ENCODE peak calls at places on chromosome 14, in nine cellular contexts. One of them, this sample, is unnamed.

GRCh38 chr14:54000341-54000811 is 43.8 kb upstream of the BMP4 start:
- DNase-seq in AG04450: no peak
- DNase-seq in uterus: no peak
- DNase-seq in stomach: no peak
- DNase-seq in right atrium auricular region: no peak
- DNase-seq in tibial artery: no peak
- DNase-seq in dorsolateral prefrontal cortex: no peak
- DNase-seq in fibroblast of lung: peak; percentile 82
- DNase-seq in CD8-positive, alpha-beta T cell: no peak
- DNase-seq in this sample: no peak

GRCh38 chr14:71711619-71712018 is 220.6 kb upstream of the RGS6 start:
- DNase-seq in stomach: no peak
- DNase-seq in fibroblast of lung: peak; percentile 99
- DNase-seq in AG04450: no peak
- DNase-seq in CD8-positive, alpha-beta T cell: no peak
- DNase-seq in right atrium auricular region: no peak
- DNase-seq in uterus: no peak
- DNase-seq in dorsolateral prefrontal cortex: no peak
- DNase-seq in tibial artery: no peak
- DNase-seq in this sample: no peak

GRCh38 chr14:74841230-74842207 is 34.4 kb downstream of the PROX2 start:
- DNase-seq in AG04450: no peak
- DNase-seq in stomach: no peak
- DNase-seq in tibial artery: no peak
- DNase-seq in uterus: no peak
- DNase-seq in fibroblast of lung: no peak
- DNase-seq in CD8-positive, alpha-beta T cell: no peak
- DNase-seq in dorsolateral prefrontal cortex: no peak
- DNase-seq in right atrium auricular region: no peak
- DNase-seq in this sample: no peak

GRCh38 chr14:75084513-75084912 is 15.1 kb downstream of the ZC2HC1C start:
- DNase-seq in AG04450: no peak
- DNase-seq in uterus: no peak
- DNase-seq in fibroblast of lung: no peak
- DNase-seq in CD8-positive, alpha-beta T cell: no peak
- DNase-seq in stomach: no peak
- DNase-seq in right atrium auricular region: no peak
- DNase-seq in dorsolateral prefrontal cortex: no peak
- DNase-seq in tibial artery: no peak
- DNase-seq in this sample: no peak

GRCh38 chr14:69260979-69261605 is 1.1 kb downstream of the GALNT16 start:
- DNase-seq in stomach: peak; percentile 37
- DNase-seq in fibroblast of lung: no peak
- DNase-seq in tibial artery: no peak
- DNase-seq in dorsolateral prefrontal cortex: peak; percentile 58
- DNase-seq in AG04450: no peak
- DNase-seq in right atrium auricular region: no peak
- DNase-seq in CD8-positive, alpha-beta T cell: no peak
- DNase-seq in uterus: no peak
- DNase-seq in this sample: no peak

GRCh38 chr14:69404478-69404877 is 6.0 kb downstream of the SLC39A9 start:
- DNase-seq in tibial artery: no peak
- DNase-seq in dorsolateral prefrontal cortex: no peak
- DNase-seq in AG04450: no peak
- DNase-seq in right atrium auricular region: no peak
- DNase-seq in uterus: no peak
- DNase-seq in fibroblast of lung: no peak
- DNase-seq in stomach: no peak
- DNase-seq in CD8-positive, alpha-beta T cell: no peak
- DNase-seq in this sample: no peak

GRCh38 chr14:22333408-22334274 is 255.4 kb downstream of the DAD1 start:
- DNase-seq in AG04450: no peak
- DNase-seq in CD8-positive, alpha-beta T cell: no peak
- DNase-seq in tibial artery: no peak
- DNase-seq in uterus: peak; percentile 18
- DNase-seq in right atrium auricular region: no peak
- DNase-seq in stomach: peak; percentile 30
- DNase-seq in fibroblast of lung: peak; percentile 72
- DNase-seq in dorsolateral prefrontal cortex: peak; percentile 65
- DNase-seq in this sample: no peak

GRCh38 chr14:50666772-50667490 is 1.2 kb downstream of the SAV1 start:
- DNase-seq in uterus: peak; percentile 44
- DNase-seq in right atrium auricular region: peak; percentile 68
- DNase-seq in stomach: peak; percentile 50
- DNase-seq in dorsolateral prefrontal cortex: no peak
- DNase-seq in CD8-positive, alpha-beta T cell: peak; percentile 6
- DNase-seq in AG04450: no peak
- DNase-seq in tibial artery: peak; percentile 42
- DNase-seq in fibroblast of lung: peak; percentile 78
- DNase-seq in this sample: peak; percentile 78

GRCh38 chr14:77311217-77311616 is 9.5 kb downstream of the POMT2 start:
- DNase-seq in AG04450: no peak
- DNase-seq in tibial artery: no peak
- DNase-seq in stomach: no peak
- DNase-seq in fibroblast of lung: no peak
- DNase-seq in right atrium auricular region: no peak
- DNase-seq in dorsolateral prefrontal cortex: no peak
- DNase-seq in CD8-positive, alpha-beta T cell: no peak
- DNase-seq in uterus: no peak
- DNase-seq in this sample: no peak

GRCh38 chr14:68656452-68656851 is 136.4 kb downstream of the ZFP36L1 start:
- DNase-seq in CD8-positive, alpha-beta T cell: no peak
- DNase-seq in uterus: no peak
- DNase-seq in right atrium auricular region: peak; percentile 50
- DNase-seq in dorsolateral prefrontal cortex: no peak
- DNase-seq in fibroblast of lung: no peak
- DNase-seq in tibial artery: no peak
- DNase-seq in stomach: no peak
- DNase-seq in AG04450: no peak
- DNase-seq in this sample: no peak

GRCh38 chr14:62126885-62127478 is 364.8 kb downstream of the SNAPC1 start:
- DNase-seq in dorsolateral prefrontal cortex: no peak
- DNase-seq in AG04450: peak; percentile 32
- DNase-seq in stomach: no peak
- DNase-seq in tibial artery: no peak
- DNase-seq in right atrium auricular region: no peak
- DNase-seq in uterus: no peak
- DNase-seq in CD8-positive, alpha-beta T cell: no peak
- DNase-seq in fibroblast of lung: peak; percentile 41
- DNase-seq in this sample: no peak

GRCh38 chr14:50542941-50543418 is 10.6 kb upstream of the MAP4K5 start:
- DNase-seq in dorsolateral prefrontal cortex: no peak
- DNase-seq in CD8-positive, alpha-beta T cell: peak; percentile 19
- DNase-seq in stomach: peak; percentile 38
- DNase-seq in fibroblast of lung: peak; percentile 51
- DNase-seq in uterus: peak; percentile 26
- DNase-seq in right atrium auricular region: no peak
- DNase-seq in tibial artery: peak; percentile 30
- DNase-seq in AG04450: no peak
- DNase-seq in this sample: no peak

GRCh38 chr14:27958757-27959156 is 807.8 kb upstream of the FOXG1 start:
- DNase-seq in right atrium auricular region: no peak
- DNase-seq in fibroblast of lung: peak; percentile 6
- DNase-seq in uterus: no peak
- DNase-seq in dorsolateral prefrontal cortex: no peak
- DNase-seq in CD8-positive, alpha-beta T cell: no peak
- DNase-seq in stomach: no peak
- DNase-seq in AG04450: no peak
- DNase-seq in tibial artery: no peak
- DNase-seq in this sample: no peak

GRCh38 chr14:101947577-101947903 is 16.8 kb upstream of the DYNC1H1 start:
- DNase-seq in right atrium auricular region: peak; percentile 66
- DNase-seq in tibial artery: peak; percentile 46
- DNase-seq in dorsolateral prefrontal cortex: no peak
- DNase-seq in uterus: no peak
- DNase-seq in fibroblast of lung: no peak
- DNase-seq in stomach: no peak
- DNase-seq in CD8-positive, alpha-beta T cell: no peak
- DNase-seq in AG04450: no peak
- DNase-seq in this sample: no peak

GRCh38 chr14:101950100-101950499 is 14.3 kb upstream of the DYNC1H1 start:
- DNase-seq in uterus: no peak
- DNase-seq in tibial artery: no peak
- DNase-seq in fibroblast of lung: no peak
- DNase-seq in right atrium auricular region: no peak
- DNase-seq in CD8-positive, alpha-beta T cell: no peak
- DNase-seq in dorsolateral prefrontal cortex: no peak
- DNase-seq in AG04450: no peak
- DNase-seq in stomach: no peak
- DNase-seq in this sample: peak; percentile 29

GRCh38 chr14:101950516-101951215 is 13.7 kb upstream of the DYNC1H1 start:
- DNase-seq in uterus: no peak
- DNase-seq in dorsolateral prefrontal cortex: peak; percentile 20
- DNase-seq in fibroblast of lung: no peak
- DNase-seq in CD8-positive, alpha-beta T cell: no peak
- DNase-seq in stomach: no peak
- DNase-seq in AG04450: no peak
- DNase-seq in tibial artery: no peak
- DNase-seq in right atrium auricular region: no peak
- DNase-seq in this sample: peak; percentile 57

GRCh38 chr14:101948666-101949205 is 15.6 kb upstream of the DYNC1H1 start:
- DNase-seq in fibroblast of lung: no peak
- DNase-seq in AG04450: no peak
- DNase-seq in uterus: no peak
- DNase-seq in right atrium auricular region: no peak
- DNase-seq in stomach: no peak
- DNase-seq in dorsolateral prefrontal cortex: peak; percentile 47
- DNase-seq in tibial artery: no peak
- DNase-seq in CD8-positive, alpha-beta T cell: no peak
- DNase-seq in this sample: peak; percentile 79

GRCh38 chr14:101947904-101948665 is 16.3 kb upstream of the DYNC1H1 start:
- DNase-seq in dorsolateral prefrontal cortex: peak; percentile 100
- DNase-seq in uterus: peak; percentile 100
- DNase-seq in AG04450: peak; percentile 100
- DNase-seq in stomach: peak; percentile 100
- DNase-seq in CD8-positive, alpha-beta T cell: peak; percentile 99
- DNase-seq in fibroblast of lung: peak; percentile 100
- DNase-seq in right atrium auricular region: peak; percentile 100
- DNase-seq in tibial artery: peak; percentile 100
- DNase-seq in this sample: peak; percentile 100
- TF ChIP-seq CTCF in dorsolateral prefrontal cortex: peak; percentile 51
- TF ChIP-seq CTCF in uterus: peak; percentile 33
- TF ChIP-seq CTCF in AG04450: no peak
- TF ChIP-seq CTCF in stomach: no peak
- TF ChIP-seq CTCF in CD8-positive, alpha-beta T cell: no peak
- TF ChIP-seq CTCF in fibroblast of lung: no peak
- TF ChIP-seq CTCF in right atrium auricular region: no peak
- TF ChIP-seq CTCF in tibial artery: no peak
- TF ChIP-seq CTCF in this sample: no peak

GRCh38 chr14:94770251-94770749 is 387 bp upstream of the GSC start:
- DNase-seq in right atrium auricular region: no peak
- DNase-seq in tibial artery: no peak
- DNase-seq in uterus: no peak
- DNase-seq in dorsolateral prefrontal cortex: no peak
- DNase-seq in stomach: no peak
- DNase-seq in CD8-positive, alpha-beta T cell: no peak
- DNase-seq in fibroblast of lung: no peak
- DNase-seq in AG04450: no peak
- DNase-seq in this sample: no peak
- H3K27me3 ChIP-seq in right atrium auricular region: peaks cover 68% of the 10 kb centered on the region
- H3K27me3 ChIP-seq in tibial artery: peaks cover 87% of the 10 kb centered on the region
- H3K27me3 ChIP-seq in uterus: peaks cover 3% of the 10 kb centered on the region
- H3K27me3 ChIP-seq in dorsolateral prefrontal cortex: peaks cover 43% of the 10 kb centered on the region
- H3K27me3 ChIP-seq in stomach: peaks cover 97% of the 10 kb centered on the region
- H3K27me3 ChIP-seq in CD8-positive, alpha-beta T cell: peaks cover 32% of the 10 kb centered on the region
- H3K27me3 ChIP-seq in fibroblast of lung: peaks cover 80% of the 10 kb centered on the region
- H3K27me3 ChIP-seq in AG04450: peaks cover 87% of the 10 kb centered on the region
- H3K27me3 ChIP-seq in this sample: peaks cover 100% of the 10 kb centered on the region

DNA sequence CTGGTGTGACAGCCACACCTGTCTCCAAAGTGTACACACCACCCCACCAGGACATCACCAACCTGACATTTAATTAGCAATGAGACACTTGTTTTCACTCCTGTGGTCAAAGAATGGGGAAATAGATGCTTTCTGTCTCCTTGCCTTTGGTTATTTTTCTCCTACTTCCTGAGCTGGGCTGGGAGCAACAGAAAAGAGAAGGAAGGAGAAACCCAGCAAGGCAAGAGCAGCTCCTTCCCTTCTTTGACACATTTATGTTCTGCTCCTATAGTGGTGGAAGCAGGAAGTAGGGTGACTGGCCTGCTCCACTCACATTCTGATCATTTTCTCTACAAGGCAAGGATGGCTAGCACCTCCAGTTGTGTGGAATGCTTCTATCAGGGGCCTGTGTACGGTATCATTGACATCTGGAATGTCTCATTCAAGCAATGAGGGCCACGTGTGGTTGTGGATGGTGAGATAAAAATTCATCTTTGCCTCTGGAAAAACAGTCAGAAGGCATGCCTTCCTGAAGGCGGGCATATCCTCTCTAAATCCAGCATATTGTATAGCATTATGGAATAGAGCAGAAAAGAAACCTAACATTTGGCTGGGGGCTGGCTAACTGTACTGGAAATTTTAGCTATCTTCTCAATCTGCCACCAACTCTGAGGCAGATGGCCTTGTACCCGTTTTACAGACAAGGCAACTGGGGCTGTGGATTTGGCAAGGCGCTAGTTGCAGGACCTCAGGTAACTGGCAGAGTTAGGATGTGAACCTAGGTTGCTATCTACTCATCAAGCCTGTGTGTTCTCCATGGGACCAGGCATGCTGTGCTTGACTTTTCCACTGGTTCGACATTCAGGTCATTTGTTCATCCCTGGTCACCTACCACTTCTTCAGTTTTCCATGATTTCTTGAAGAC is 24.7 kb upstream of the LGALS3 start:
- DNase-seq in tibial artery: no peak
- DNase-seq in right atrium auricular region: no peak
- DNase-seq in dorsolateral prefrontal cortex: no peak
- DNase-seq in uterus: no peak
- DNase-seq in stomach: no peak
- DNase-seq in CD8-positive, alpha-beta T cell: no peak
- DNase-seq in AG04450: no peak
- DNase-seq in fibroblast of lung: no peak
- DNase-seq in this sample: peak; percentile 61
- H3K27ac ChIP-seq in tibial artery: peak overlapping the region; percentile 97
- H3K27ac ChIP-seq in right atrium auricular region: peak overlapping the region; percentile 89
- H3K27ac ChIP-seq in dorsolateral prefrontal cortex: no peak overlapping the region
- H3K27ac ChIP-seq in uterus: peak overlapping the region; percentile 98
- H3K27ac ChIP-seq in stomach: peak overlapping the region; percentile 90
- H3K27ac ChIP-seq in CD8-positive, alpha-beta T cell: no peak overlapping the region
- H3K27ac ChIP-seq in AG04450: peak overlapping the region; percentile 98
- H3K27ac ChIP-seq in fibroblast of lung: peak overlapping the region; percentile 96
- H3K27ac ChIP-seq in this sample: peak overlapping the region; percentile 82

DNA sequence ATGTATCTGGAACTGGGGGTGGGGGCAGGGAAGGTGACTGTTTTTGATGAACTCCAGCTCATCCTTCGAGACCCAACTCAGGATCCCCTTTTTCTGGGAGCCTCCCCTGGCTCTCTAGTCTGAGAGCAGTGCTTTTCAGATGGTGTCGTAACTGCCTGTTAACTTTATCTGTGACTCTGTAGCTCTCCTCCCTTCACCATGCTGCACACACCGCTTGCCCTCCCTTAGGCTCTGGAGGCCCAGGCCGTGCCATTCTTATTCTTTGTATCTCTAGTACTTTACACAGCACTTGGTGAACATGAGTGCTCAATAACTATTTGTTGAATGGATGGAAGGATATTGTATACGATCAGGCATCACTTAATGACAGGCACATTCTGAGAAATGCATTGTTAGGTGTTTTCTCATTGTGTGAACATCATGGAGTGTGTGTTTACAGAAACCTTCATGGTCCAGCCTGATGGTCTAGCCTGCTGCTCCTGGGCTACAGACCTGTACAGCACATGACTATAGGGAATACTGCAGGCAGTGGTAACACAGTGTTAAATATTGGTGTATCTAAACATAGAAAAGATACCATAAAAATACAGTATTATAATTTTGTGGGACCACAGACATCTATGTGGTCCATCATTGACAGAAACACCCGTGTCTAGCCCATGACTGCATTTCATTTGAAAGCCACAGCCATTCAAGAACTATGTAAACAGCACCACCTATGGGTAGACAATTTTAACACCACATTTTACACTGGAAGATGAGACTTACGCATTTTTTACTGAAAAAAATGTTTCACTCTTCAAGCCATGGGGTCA is 91.8 kb downstream of the EML1 start:
- DNase-seq in AG04450: peak; percentile 34
- DNase-seq in stomach: no peak
- DNase-seq in dorsolateral prefrontal cortex: no peak
- DNase-seq in right atrium auricular region: no peak
- DNase-seq in uterus: peak; percentile 40
- DNase-seq in fibroblast of lung: peak; percentile 59
- DNase-seq in tibial artery: no peak
- DNase-seq in CD8-positive, alpha-beta T cell: no peak
- DNase-seq in this sample: peak; percentile 70
- TF ChIP-seq CTCF in AG04450: peak; percentile 78
- TF ChIP-seq CTCF in stomach: no peak
- TF ChIP-seq CTCF in dorsolateral prefrontal cortex: peak; percentile 94
- TF ChIP-seq CTCF in right atrium auricular region: peak; percentile 85
- TF ChIP-seq CTCF in uterus: peak; percentile 87
- TF ChIP-seq CTCF in fibroblast of lung: peak; percentile 59
- TF ChIP-seq CTCF in tibial artery: peak; percentile 76
- TF ChIP-seq CTCF in CD8-positive, alpha-beta T cell: peak; percentile 93
- TF ChIP-seq CTCF in this sample: peak; percentile 77